ENCODE peak calls at places on chromosome 3, in ten cellular contexts. One of them, this sample, is unnamed.

GRCh38 chr3:9028134-9028533 is 64.9 kb upstream of the RAD18 start:
- DNase-seq in A172: peak; percentile 29
- DNase-seq in activated CD4-positive, alpha-beta T cell treated with anti-CD3 and anti-CD28 coated beads, Interleukin-2, amount 50 U/mL, for 48 hours: no peak
- DNase-seq in naive thymus-derived CD8-positive, alpha-beta T cell: no peak
- DNase-seq in hippocampal formation: peak; percentile 88
- DNase-seq in ureter: peak; percentile 92
- DNase-seq in esophagus squamous epithelium: no peak
- DNase-seq in dorsolateral prefrontal cortex: peak; percentile 86
- DNase-seq in EL: peak; percentile 24
- DNase-seq in coronary artery: peak; percentile 83
- DNase-seq in this sample: no peak

GRCh38 chr3:132464066-132464465 is 46.8 kb downstream of the DNAJC13 start:
- DNase-seq in A172: peak; percentile 42
- DNase-seq in activated CD4-positive, alpha-beta T cell treated with anti-CD3 and anti-CD28 coated beads, Interleukin-2, amount 50 U/mL, for 48 hours: no peak
- DNase-seq in naive thymus-derived CD8-positive, alpha-beta T cell: no peak
- DNase-seq in hippocampal formation: no peak
- DNase-seq in ureter: no peak
- DNase-seq in esophagus squamous epithelium: no peak
- DNase-seq in dorsolateral prefrontal cortex: no peak
- DNase-seq in EL: peak; percentile 60
- DNase-seq in coronary artery: no peak
- DNase-seq in this sample: no peak

GRCh38 chr3:30035935-30036567 is 570.4 kb upstream of the TGFBR2 start:
- DNase-seq in A172: no peak
- DNase-seq in activated CD4-positive, alpha-beta T cell treated with anti-CD3 and anti-CD28 coated beads, Interleukin-2, amount 50 U/mL, for 48 hours: no peak
- DNase-seq in naive thymus-derived CD8-positive, alpha-beta T cell: no peak
- DNase-seq in hippocampal formation: no peak
- DNase-seq in ureter: no peak
- DNase-seq in esophagus squamous epithelium: no peak
- DNase-seq in dorsolateral prefrontal cortex: no peak
- DNase-seq in EL: no peak
- DNase-seq in coronary artery: no peak
- DNase-seq in this sample: no peak

GRCh38 chr3:194315088-194315964 is 35.8 kb downstream of the CPN2 start:
- DNase-seq in A172: peak; percentile 83
- DNase-seq in activated CD4-positive, alpha-beta T cell treated with anti-CD3 and anti-CD28 coated beads, Interleukin-2, amount 50 U/mL, for 48 hours: peak; percentile 85
- DNase-seq in naive thymus-derived CD8-positive, alpha-beta T cell: peak; percentile 85
- DNase-seq in hippocampal formation: peak; percentile 79
- DNase-seq in ureter: peak; percentile 89
- DNase-seq in esophagus squamous epithelium: no peak
- DNase-seq in dorsolateral prefrontal cortex: peak; percentile 70
- DNase-seq in EL: peak; percentile 74
- DNase-seq in coronary artery: peak; percentile 93
- DNase-seq in this sample: peak; percentile 83

GRCh38 chr3:31777092-31777491 is 204.0 kb downstream of the OSBPL10 start:
- DNase-seq in A172: peak; percentile 25
- DNase-seq in activated CD4-positive, alpha-beta T cell treated with anti-CD3 and anti-CD28 coated beads, Interleukin-2, amount 50 U/mL, for 48 hours: no peak
- DNase-seq in naive thymus-derived CD8-positive, alpha-beta T cell: no peak
- DNase-seq in hippocampal formation: no peak
- DNase-seq in ureter: no peak
- DNase-seq in esophagus squamous epithelium: no peak
- DNase-seq in dorsolateral prefrontal cortex: no peak
- DNase-seq in EL: no peak
- DNase-seq in coronary artery: no peak
- DNase-seq in this sample: no peak

GRCh38 chr3:134364061-134364935 is 9.9 kb downstream of the AMOTL2 start:
- DNase-seq in A172: peak; percentile 98
- DNase-seq in activated CD4-positive, alpha-beta T cell treated with anti-CD3 and anti-CD28 coated beads, Interleukin-2, amount 50 U/mL, for 48 hours: peak; percentile 20
- DNase-seq in naive thymus-derived CD8-positive, alpha-beta T cell: no peak
- DNase-seq in hippocampal formation: peak; percentile 82
- DNase-seq in ureter: peak; percentile 96
- DNase-seq in esophagus squamous epithelium: peak; percentile 21
- DNase-seq in dorsolateral prefrontal cortex: peak; percentile 78
- DNase-seq in EL: peak; percentile 99
- DNase-seq in coronary artery: peak; percentile 98
- DNase-seq in this sample: peak; percentile 12

GRCh38 chr3:172622156-172622555 is 88.7 kb downstream of the NCEH1 start:
- DNase-seq in A172: no peak
- DNase-seq in activated CD4-positive, alpha-beta T cell treated with anti-CD3 and anti-CD28 coated beads, Interleukin-2, amount 50 U/mL, for 48 hours: no peak
- DNase-seq in naive thymus-derived CD8-positive, alpha-beta T cell: no peak
- DNase-seq in hippocampal formation: no peak
- DNase-seq in ureter: no peak
- DNase-seq in esophagus squamous epithelium: no peak
- DNase-seq in dorsolateral prefrontal cortex: no peak
- DNase-seq in EL: no peak
- DNase-seq in coronary artery: no peak
- DNase-seq in this sample: no peak

GRCh38 chr3:124200336-124200901 is 208.5 kb upstream of the ROPN1 start:
- DNase-seq in A172: peak; percentile 11
- DNase-seq in activated CD4-positive, alpha-beta T cell treated with anti-CD3 and anti-CD28 coated beads, Interleukin-2, amount 50 U/mL, for 48 hours: no peak
- DNase-seq in naive thymus-derived CD8-positive, alpha-beta T cell: no peak
- DNase-seq in hippocampal formation: no peak
- DNase-seq in ureter: no peak
- DNase-seq in esophagus squamous epithelium: no peak
- DNase-seq in dorsolateral prefrontal cortex: no peak
- DNase-seq in EL: peak; percentile 2
- DNase-seq in coronary artery: no peak
- DNase-seq in this sample: no peak

GRCh38 chr3:53169045-53169831 is 8.2 kb downstream of the PRKCD start:
- DNase-seq in A172: no peak
- DNase-seq in activated CD4-positive, alpha-beta T cell treated with anti-CD3 and anti-CD28 coated beads, Interleukin-2, amount 50 U/mL, for 48 hours: no peak
- DNase-seq in naive thymus-derived CD8-positive, alpha-beta T cell: no peak
- DNase-seq in hippocampal formation: peak; percentile 32
- DNase-seq in ureter: peak; percentile 66
- DNase-seq in esophagus squamous epithelium: no peak
- DNase-seq in dorsolateral prefrontal cortex: no peak
- DNase-seq in EL: no peak
- DNase-seq in coronary artery: no peak
- DNase-seq in this sample: peak; percentile 62

GRCh38 chr3:51389423-51390183 is 1.5 kb upstream of the RBM15B start:
- DNase-seq in A172: peak; percentile 27
- DNase-seq in activated CD4-positive, alpha-beta T cell treated with anti-CD3 and anti-CD28 coated beads, Interleukin-2, amount 50 U/mL, for 48 hours: peak; percentile 57
- DNase-seq in naive thymus-derived CD8-positive, alpha-beta T cell: peak; percentile 46
- DNase-seq in hippocampal formation: peak; percentile 27
- DNase-seq in ureter: peak; percentile 46
- DNase-seq in esophagus squamous epithelium: no peak
- DNase-seq in dorsolateral prefrontal cortex: peak; percentile 58
- DNase-seq in EL: peak; percentile 46
- DNase-seq in coronary artery: peak; percentile 76
- DNase-seq in this sample: peak; percentile 72

GRCh38 chr3:117434881-117435412 is 725.4 kb downstream of the TUSC7 start:
- DNase-seq in A172: no peak
- DNase-seq in activated CD4-positive, alpha-beta T cell treated with anti-CD3 and anti-CD28 coated beads, Interleukin-2, amount 50 U/mL, for 48 hours: no peak
- DNase-seq in naive thymus-derived CD8-positive, alpha-beta T cell: no peak
- DNase-seq in hippocampal formation: no peak
- DNase-seq in ureter: no peak
- DNase-seq in esophagus squamous epithelium: no peak
- DNase-seq in dorsolateral prefrontal cortex: no peak
- DNase-seq in EL: no peak
- DNase-seq in coronary artery: no peak
- DNase-seq in this sample: no peak

GRCh38 chr3:197525706-197526105 is 30.1 kb downstream of the BDH1 start:
- DNase-seq in A172: no peak
- DNase-seq in activated CD4-positive, alpha-beta T cell treated with anti-CD3 and anti-CD28 coated beads, Interleukin-2, amount 50 U/mL, for 48 hours: no peak
- DNase-seq in naive thymus-derived CD8-positive, alpha-beta T cell: no peak
- DNase-seq in hippocampal formation: no peak
- DNase-seq in ureter: no peak
- DNase-seq in esophagus squamous epithelium: no peak
- DNase-seq in dorsolateral prefrontal cortex: no peak
- DNase-seq in EL: no peak
- DNase-seq in coronary artery: no peak
- DNase-seq in this sample: no peak

GRCh38 chr3:124986153-124987143 is 51.9 kb upstream of the MUC13 start:
- DNase-seq in A172: peak; percentile 100
- DNase-seq in activated CD4-positive, alpha-beta T cell treated with anti-CD3 and anti-CD28 coated beads, Interleukin-2, amount 50 U/mL, for 48 hours: no peak
- DNase-seq in naive thymus-derived CD8-positive, alpha-beta T cell: no peak
- DNase-seq in hippocampal formation: no peak
- DNase-seq in ureter: no peak
- DNase-seq in esophagus squamous epithelium: no peak
- DNase-seq in dorsolateral prefrontal cortex: no peak
- DNase-seq in EL: peak; percentile 99
- DNase-seq in coronary artery: no peak
- DNase-seq in this sample: no peak

GRCh38 chr3:171602072-171602471 is 141.9 kb upstream of the TNIK start:
- DNase-seq in A172: no peak
- DNase-seq in activated CD4-positive, alpha-beta T cell treated with anti-CD3 and anti-CD28 coated beads, Interleukin-2, amount 50 U/mL, for 48 hours: no peak
- DNase-seq in naive thymus-derived CD8-positive, alpha-beta T cell: no peak
- DNase-seq in hippocampal formation: no peak
- DNase-seq in ureter: no peak
- DNase-seq in esophagus squamous epithelium: no peak
- DNase-seq in dorsolateral prefrontal cortex: no peak
- DNase-seq in EL: no peak
- DNase-seq in coronary artery: no peak
- DNase-seq in this sample: no peak

GRCh38 chr3:169104541-169104940 is 559.0 kb downstream of the MECOM start:
- DNase-seq in A172: peak; percentile 59
- DNase-seq in activated CD4-positive, alpha-beta T cell treated with anti-CD3 and anti-CD28 coated beads, Interleukin-2, amount 50 U/mL, for 48 hours: no peak
- DNase-seq in naive thymus-derived CD8-positive, alpha-beta T cell: no peak
- DNase-seq in hippocampal formation: no peak
- DNase-seq in ureter: no peak
- DNase-seq in esophagus squamous epithelium: no peak
- DNase-seq in dorsolateral prefrontal cortex: no peak
- DNase-seq in EL: peak; percentile 62
- DNase-seq in coronary artery: no peak
- DNase-seq in this sample: no peak

GRCh38 chr3:134222835-134223234 is 27.8 kb downstream of the RYK start:
- DNase-seq in A172: no peak
- DNase-seq in activated CD4-positive, alpha-beta T cell treated with anti-CD3 and anti-CD28 coated beads, Interleukin-2, amount 50 U/mL, for 48 hours: no peak
- DNase-seq in naive thymus-derived CD8-positive, alpha-beta T cell: no peak
- DNase-seq in hippocampal formation: no peak
- DNase-seq in ureter: no peak
- DNase-seq in esophagus squamous epithelium: no peak
- DNase-seq in dorsolateral prefrontal cortex: no peak
- DNase-seq in EL: no peak
- DNase-seq in coronary artery: no peak
- DNase-seq in this sample: no peak

GRCh38 chr3:37096292-37096691 is 78.1 kb downstream of the LRRFIP2 start:
- DNase-seq in A172: peak; percentile 64
- DNase-seq in activated CD4-positive, alpha-beta T cell treated with anti-CD3 and anti-CD28 coated beads, Interleukin-2, amount 50 U/mL, for 48 hours: no peak
- DNase-seq in naive thymus-derived CD8-positive, alpha-beta T cell: no peak
- DNase-seq in hippocampal formation: no peak
- DNase-seq in ureter: no peak
- DNase-seq in esophagus squamous epithelium: no peak
- DNase-seq in dorsolateral prefrontal cortex: no peak
- DNase-seq in EL: peak; percentile 93
- DNase-seq in coronary artery: no peak
- DNase-seq in this sample: no peak

GRCh38 chr3:167453815-167454214 is 20.0 kb downstream of the SERPINI2 start:
- DNase-seq in A172: no peak
- DNase-seq in activated CD4-positive, alpha-beta T cell treated with anti-CD3 and anti-CD28 coated beads, Interleukin-2, amount 50 U/mL, for 48 hours: no peak
- DNase-seq in naive thymus-derived CD8-positive, alpha-beta T cell: no peak
- DNase-seq in hippocampal formation: no peak
- DNase-seq in ureter: no peak
- DNase-seq in esophagus squamous epithelium: no peak
- DNase-seq in dorsolateral prefrontal cortex: no peak
- DNase-seq in EL: no peak
- DNase-seq in coronary artery: no peak
- DNase-seq in this sample: no peak

GRCh38 chr3:97673357-97673997 is 91.1 kb upstream of the ARL6 start:
- DNase-seq in A172: no peak
- DNase-seq in activated CD4-positive, alpha-beta T cell treated with anti-CD3 and anti-CD28 coated beads, Interleukin-2, amount 50 U/mL, for 48 hours: no peak
- DNase-seq in naive thymus-derived CD8-positive, alpha-beta T cell: no peak
- DNase-seq in hippocampal formation: no peak
- DNase-seq in ureter: no peak
- DNase-seq in esophagus squamous epithelium: no peak
- DNase-seq in dorsolateral prefrontal cortex: no peak
- DNase-seq in EL: no peak
- DNase-seq in coronary artery: no peak
- DNase-seq in this sample: no peak